ENCODE peak calls at places on chromosomes 1 and 21, in six cellular contexts. C is GM23338, T is left ventricle myocardium inferior, R is brain microvascular endothelial cell, Q is psoas muscle, V is fibroblast of lung. U is an unnamed sample.

GRCh38 chr1:30539856-30540243 is 183.5 kb downstream of the MATN1 start:
- DNase-seq in C (no peak), T (no peak), R (no peak), Q (no peak), V (no peak), U (no peak)

GRCh38 chr1:25675729-25676476 is 59.3 kb downstream of the MAN1C1 start:
- DNase-seq in C (no peak), T (no peak), R (no peak), Q (no peak), V (no peak), U (peak)

GRCh38 chr1:100528861-100529260 is 9.1 kb upstream of the GPR88 start:
- DNase-seq in C (no peak), T (no peak), R (no peak), Q (no peak), V (peak), U (no peak)

GRCh38 chr1:44808063-44808937 is at the start of gene BTBD19:
- DNase-seq in C (peak), T (peak), R (peak), Q (peak), V (peak), U (no peak)

GRCh38 chr1:11787251-11787803 is 18.4 kb downstream of the MTHFR start:
- DNase-seq in C (peak), T (peak), R (no peak), Q (peak), V (peak), U (no peak)

GRCh38 chr21:42057861-42058437 is 13.2 kb upstream of the UMODL1 start:
- DNase-seq in C (no peak), T (no peak), R (no peak), Q (no peak), V (no peak), U (no peak)

GRCh38 chr1:34970829-34971228 is 14.3 kb downstream of the TMEM35B start:
- DNase-seq in C (peak), T (no peak), R (no peak), Q (no peak), V (no peak), U (no peak)

GRCh38 chr21:43985690-43986251 is 26.3 kb upstream of the TRAPPC10 start:
- DNase-seq in C (peak), T (no peak), R (no peak), Q (no peak), V (no peak), U (no peak)

GRCh38 chr1:85406887-85407593 is 57.9 kb downstream of the DDAH1 start:
- DNase-seq in C (no peak), T (no peak), R (peak), Q (no peak), V (peak), U (no peak)

GRCh38 chr1:78003882-78004718 is 639 bp upstream of the DNAJB4 start:
- DNase-seq in C (peak), T (peak), R (peak), Q (peak), V (peak), U (peak)

GRCh38 chr1:169105434-169106094 is 926 bp upstream of the ATP1B1 start:
- DNase-seq in C (peak), T (peak), R (no peak), Q (peak), V (no peak), U (no peak)

GRCh38 chr21:39788383-39788782 is 43.4 kb downstream of the IGSF5 start:
- DNase-seq in C (peak), T (peak), R (peak), Q (peak), V (peak), U (no peak)

GRCh38 chr1:63662846-63663245 is 69.6 kb downstream of the PGM1 start:
- DNase-seq in C (peak), T (no peak), R (peak), Q (no peak), V (peak), U (no peak)

GRCh38 chr1:113931456-113931855 is 2.3 kb downstream of the HIPK1 start:
- DNase-seq in C (no peak), T (no peak), R (peak), Q (no peak), V (peak), U (no peak)

GRCh38 chr1:234684854-234685253 is 74.9 kb upstream of the IRF2BP2 start:
- DNase-seq in C (no peak), T (no peak), R (no peak), Q (no peak), V (peak), U (no peak)

DNA sequence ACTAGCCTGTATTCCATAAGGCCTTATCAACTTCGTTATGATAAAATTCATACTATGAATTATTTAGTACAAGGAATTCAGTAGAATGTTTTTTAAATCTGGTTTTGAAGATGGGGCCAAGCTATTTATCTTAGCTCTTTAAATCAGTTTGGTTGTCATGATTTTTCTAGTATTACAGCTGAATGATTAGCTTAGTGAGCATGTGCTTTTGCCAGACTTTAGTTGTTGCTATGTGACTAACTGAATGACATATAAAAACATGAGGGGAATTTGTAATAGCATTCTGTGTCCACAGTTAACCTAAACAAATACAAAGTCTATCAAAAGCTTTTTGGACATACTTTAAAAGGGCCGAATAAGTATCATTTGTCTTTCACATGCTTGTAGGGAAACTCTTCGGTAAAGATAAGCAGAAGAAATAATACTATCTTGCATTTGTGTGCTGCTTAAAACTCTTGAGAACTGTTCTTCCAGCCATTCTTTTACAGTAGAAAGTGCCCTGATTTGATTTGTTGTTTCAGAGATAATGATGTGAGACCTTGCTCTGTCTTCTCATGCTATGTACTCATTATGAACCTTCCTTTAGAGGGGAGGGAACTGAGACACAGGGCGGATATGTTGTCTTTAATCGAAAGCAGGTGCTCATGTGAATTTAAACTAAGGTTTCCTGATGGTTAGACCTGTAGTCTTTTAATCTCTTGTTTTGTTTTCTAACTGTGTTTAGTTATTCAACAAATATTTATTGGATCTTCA is 18.8 kb downstream of the NEK7 start:
- DNase-seq in C (no peak), T (no peak), R (peak), Q (no peak), V (peak), U (no peak)
- H3K4me3 ChIP-seq in C (no peak), T (no peak), R (no peak), Q (no peak), V (no peak), U (no peak)

GRCh38 chr21:34670220-34670961 is 1.6 kb downstream of the CLIC6 start:
- DNase-seq in C (peak), T (no peak), R (no peak), Q (no peak), V (peak), U (no peak)
- TF ChIP-seq CTCF in C (no peak), T (no peak), R (no peak), Q (no peak), V (no peak), U (no peak)

GRCh38 chr1:204128964-204129896 is 22.6 kb downstream of the ETNK2 start:
- DNase-seq in C (peak), T (peak), R (peak), Q (peak), V (peak), U (no peak)
- H3K4me3 ChIP-seq in C (peak), T (peak), R (no peak), Q (peak), V (no peak), U (no peak)

GRCh38 chr1:18469514-18469913 is 11.2 kb upstream of the KLHDC7A start:
- DNase-seq in C (no peak), T (no peak), R (no peak), Q (no peak), V (no peak), U (no peak)

GRCh38 chr1:18464665-18465050 is 16.1 kb upstream of the KLHDC7A start:
- DNase-seq in C (no peak), T (no peak), R (no peak), Q (no peak), V (no peak), U (no peak)

GRCh38 chr1:18470650-18471355 is 9.9 kb upstream of the KLHDC7A start:
- DNase-seq in C (no peak), T (no peak), R (no peak), Q (no peak), V (no peak), U (no peak)

GRCh38 chr1:18466676-18467075 is 14.1 kb upstream of the KLHDC7A start:
- DNase-seq in C (no peak), T (no peak), R (no peak), Q (no peak), V (no peak), U (no peak)

DNA sequence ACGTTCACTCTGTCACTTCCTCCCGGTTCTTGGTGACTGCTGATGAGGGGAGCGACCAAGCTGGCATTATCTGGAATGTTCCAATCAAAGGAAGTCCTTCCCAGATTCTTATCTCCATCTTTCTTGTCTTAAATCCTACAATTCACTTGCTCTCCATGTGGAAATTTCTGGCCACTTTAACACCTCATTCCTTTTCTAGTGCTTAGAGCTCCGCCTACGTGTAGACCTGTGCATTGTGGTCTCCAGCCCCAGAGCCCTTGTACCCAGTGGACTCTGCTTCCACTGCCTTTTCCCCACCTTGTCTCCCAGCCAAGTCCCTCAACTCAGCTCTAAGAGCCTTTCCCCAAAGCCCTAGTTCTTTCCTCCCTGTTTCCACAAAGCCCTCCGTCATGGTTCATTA is 12.2 kb upstream of the KLHDC7A start:
- DNase-seq in C (no peak), T (no peak), R (no peak), Q (no peak), V (no peak), U (no peak)
- TF ChIP-seq CTCF in C (peak), T (no peak), R (no peak), Q (no peak), V (no peak), U (no peak)

DNA sequence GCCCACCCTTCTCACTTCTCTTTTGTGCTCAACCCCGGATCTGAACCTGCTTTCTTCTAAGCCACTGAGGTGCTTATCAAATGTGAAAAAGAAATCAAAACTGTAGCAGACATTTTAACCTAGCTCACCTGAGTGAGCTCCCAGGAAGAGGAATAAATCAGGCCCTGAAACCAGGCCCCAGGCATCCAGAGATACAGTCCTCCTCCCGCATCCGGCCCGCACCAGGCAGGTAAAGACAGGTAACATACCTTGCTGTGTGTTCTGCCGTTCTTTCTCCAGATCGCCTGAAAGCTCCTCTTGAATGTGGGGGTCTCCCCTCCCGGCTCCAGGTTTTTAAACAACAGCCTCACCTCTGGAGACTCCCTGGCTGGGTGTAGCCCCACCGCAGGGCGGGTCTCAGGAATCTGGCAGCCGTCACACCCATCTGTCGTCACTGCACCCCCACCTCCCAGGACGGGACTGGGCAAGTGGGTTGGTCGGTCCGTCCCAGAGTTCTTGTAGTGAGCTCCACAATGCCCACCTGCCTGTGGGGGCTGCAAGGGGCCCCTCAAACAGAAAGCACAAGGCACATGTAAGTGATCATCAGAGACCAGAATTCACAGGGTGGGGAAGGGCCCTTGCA is at the start of gene LAMB3:
- DNase-seq in C (no peak), T (no peak), R (no peak), Q (no peak), V (no peak), U (no peak)
- H3K4me3 ChIP-seq in C (no peak), T (no peak), R (no peak), Q (no peak), V (no peak), U (no peak)

GRCh38 chr1:39596163-39596562 is 19.6 kb upstream of the PABPC4 start:
- DNase-seq in C (no peak), T (no peak), R (no peak), Q (no peak), V (no peak), U (no peak)
- TF ChIP-seq CTCF in C (no peak), T (no peak), R (no peak), Q (no peak), V (no peak), U (no peak)